ENCODE peak calls at places on chromosomes 13 and 19, in five cellular contexts. One of them, this sample, is unnamed.

GRCh38 chr13:65921933-65922332 is 1308.2 kb downstream of the PCDH9 start:
- DNase-seq in body of pancreas: no peak
- DNase-seq in uterus: no peak
- DNase-seq in prostate gland: no peak
- DNase-seq in ovary: no peak
- DNase-seq in this sample: no peak

GRCh38 chr13:41332829-41333228 is 21.8 kb downstream of the NAA16 start:
- DNase-seq in body of pancreas: no peak
- DNase-seq in prostate gland: no peak
- DNase-seq in uterus: no peak
- DNase-seq in ovary: no peak
- DNase-seq in this sample: no peak

GRCh38 chr13:20127263-20127562 is 33.6 kb downstream of the GJA3 start:
- DNase-seq in body of pancreas: no peak
- DNase-seq in uterus: no peak
- DNase-seq in ovary: no peak
- DNase-seq in prostate gland: no peak
- DNase-seq in this sample: no peak

GRCh38 chr13:74306496-74306895 is 172.3 kb upstream of the KLF12 start:
- DNase-seq in prostate gland: no peak
- DNase-seq in uterus: no peak
- DNase-seq in body of pancreas: no peak
- DNase-seq in ovary: no peak
- DNase-seq in this sample: no peak

GRCh38 chr19:58182577-58182988 is 278 bp upstream of the ZNF274 start:
- DNase-seq in body of pancreas: no peak
- DNase-seq in ovary: no peak
- DNase-seq in uterus: no peak
- DNase-seq in prostate gland: no peak
- DNase-seq in this sample: peak; percentile 96

GRCh38 chr19:33677745-33678426 is 56.1 kb downstream of the CHST8 start:
- DNase-seq in prostate gland: no peak
- DNase-seq in body of pancreas: no peak
- DNase-seq in ovary: no peak
- DNase-seq in uterus: no peak
- DNase-seq in this sample: no peak

GRCh38 chr13:29452773-29453574 is 142.5 kb downstream of the SLC7A1 start:
- DNase-seq in prostate gland: no peak
- DNase-seq in ovary: no peak
- DNase-seq in body of pancreas: no peak
- DNase-seq in uterus: no peak
- DNase-seq in this sample: no peak

GRCh38 chr13:32650705-32651311 is 64.6 kb downstream of the PDS5B start:
- DNase-seq in uterus: peak; percentile 45
- DNase-seq in body of pancreas: peak; percentile 71
- DNase-seq in prostate gland: peak; percentile 23
- DNase-seq in ovary: no peak
- DNase-seq in this sample: no peak

GRCh38 chr19:50242586-50242985 is 39.2 kb downstream of the MYH14 start:
- DNase-seq in body of pancreas: no peak
- DNase-seq in uterus: no peak
- DNase-seq in ovary: no peak
- DNase-seq in prostate gland: no peak
- DNase-seq in this sample: no peak

GRCh38 chr19:10420444-10421239 is at the start of gene PDE4A:
- DNase-seq in uterus: no peak
- DNase-seq in ovary: no peak
- DNase-seq in prostate gland: no peak
- DNase-seq in body of pancreas: no peak
- DNase-seq in this sample: no peak

GRCh38 chr19:17706750-17707181 is 12.5 kb upstream of the MAP1S start:
- DNase-seq in prostate gland: no peak
- DNase-seq in uterus: no peak
- DNase-seq in body of pancreas: no peak
- DNase-seq in ovary: no peak
- DNase-seq in this sample: no peak

GRCh38 chr19:13099073-13099999 is 3.3 kb downstream of the LYL1 start:
- DNase-seq in body of pancreas: peak; percentile 49
- DNase-seq in prostate gland: no peak
- DNase-seq in ovary: peak; percentile 55
- DNase-seq in uterus: peak; percentile 77
- DNase-seq in this sample: no peak

GRCh38 chr13:39822437-39822836 is 167.0 kb downstream of the COG6 start:
- DNase-seq in body of pancreas: no peak
- DNase-seq in ovary: no peak
- DNase-seq in prostate gland: no peak
- DNase-seq in uterus: no peak
- DNase-seq in this sample: no peak

GRCh38 chr13:57933606-57934005 is 302.1 kb downstream of the PCDH17 start:
- DNase-seq in body of pancreas: no peak
- DNase-seq in prostate gland: no peak
- DNase-seq in ovary: no peak
- DNase-seq in uterus: no peak
- DNase-seq in this sample: no peak

GRCh38 chr13:36193151-36193855 is 21.1 kb downstream of the SOHLH2 start:
- DNase-seq in prostate gland: no peak
- DNase-seq in ovary: no peak
- DNase-seq in uterus: no peak
- DNase-seq in body of pancreas: no peak
- DNase-seq in this sample: no peak

GRCh38 chr13:76597868-76598267 is 288.3 kb downstream of the KCTD12 start:
- DNase-seq in ovary: no peak
- DNase-seq in uterus: no peak
- DNase-seq in prostate gland: no peak
- DNase-seq in body of pancreas: no peak
- DNase-seq in this sample: no peak

GRCh38 chr19:17671906-17672305 is 16.2 kb downstream of the UNC13A start:
- DNase-seq in body of pancreas: no peak
- DNase-seq in uterus: no peak
- DNase-seq in ovary: no peak
- DNase-seq in prostate gland: no peak
- DNase-seq in this sample: no peak

GRCh38 chr19:28961772-28962500 is 251.0 kb downstream of the UQCRFS1 start:
- DNase-seq in body of pancreas: no peak
- DNase-seq in prostate gland: no peak
- DNase-seq in uterus: no peak
- DNase-seq in ovary: no peak
- DNase-seq in this sample: no peak

GRCh38 chr19:35601971-35602370 is 10.6 kb upstream of the HAUS5 start:
- DNase-seq in uterus: no peak
- DNase-seq in prostate gland: no peak
- DNase-seq in ovary: no peak
- DNase-seq in body of pancreas: no peak
- DNase-seq in this sample: no peak

GRCh38 chr19:34963531-34964406 is at the start of gene ZNF792:
- DNase-seq in uterus: peak; percentile 54
- DNase-seq in body of pancreas: peak; percentile 73
- DNase-seq in prostate gland: peak; percentile 32
- DNase-seq in ovary: peak; percentile 71
- DNase-seq in this sample: peak; percentile 92

DNA sequence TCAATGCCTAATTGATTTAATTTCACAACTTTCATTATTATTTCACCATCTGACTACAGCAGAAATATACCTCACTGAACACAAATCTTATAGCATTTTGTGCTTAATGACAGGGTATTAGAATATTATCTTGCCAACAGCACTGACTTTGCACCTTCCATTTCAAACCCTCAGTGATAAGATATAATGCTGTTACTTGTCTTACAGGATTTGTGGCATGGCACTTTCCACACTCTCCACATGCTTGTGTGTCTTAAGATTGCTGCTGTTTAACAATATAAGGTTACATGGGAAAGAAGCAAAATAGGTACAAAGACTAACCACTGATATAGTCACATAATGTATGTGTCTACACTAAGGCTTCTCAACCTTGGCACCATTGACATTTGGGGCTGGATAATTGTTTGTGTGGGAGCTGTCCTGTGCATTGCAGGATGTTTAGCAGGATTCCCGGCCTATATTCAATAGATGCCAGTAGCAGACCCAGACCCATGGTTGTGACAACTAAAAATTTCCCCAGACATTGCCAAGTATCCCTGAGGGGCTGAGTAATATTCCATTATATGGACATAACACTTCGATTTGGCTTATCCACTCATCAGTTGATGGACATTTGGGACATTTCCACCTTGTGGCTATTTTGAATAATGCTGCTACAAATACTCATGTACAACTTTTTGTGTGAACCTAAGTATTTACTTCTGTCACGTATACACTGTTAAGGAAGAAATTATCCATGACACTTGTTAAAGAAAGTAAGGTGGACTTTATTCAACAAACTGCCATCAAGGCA is 5.7 kb upstream of the DIAPH3 start:
- DNase-seq in uterus: no peak
- DNase-seq in body of pancreas: no peak
- DNase-seq in prostate gland: no peak
- DNase-seq in ovary: no peak
- DNase-seq in this sample: no peak
- TF ChIP-seq CTCF in uterus: no peak
- TF ChIP-seq CTCF in body of pancreas: no peak
- TF ChIP-seq CTCF in prostate gland: no peak
- TF ChIP-seq CTCF in ovary: no peak
- TF ChIP-seq CTCF in this sample: no peak

GRCh38 chr19:41548954-41549688 is 26.8 kb upstream of the CEACAM21 start:
- DNase-seq in body of pancreas: no peak
- DNase-seq in uterus: no peak
- DNase-seq in ovary: no peak
- DNase-seq in prostate gland: no peak
- DNase-seq in this sample: no peak
- TF ChIP-seq POLR2A in body of pancreas: peak; percentile 52
- TF ChIP-seq POLR2A in uterus: no peak
- TF ChIP-seq POLR2A in ovary: no peak
- TF ChIP-seq POLR2A in prostate gland: no peak
- TF ChIP-seq POLR2A in this sample: no peak

GRCh38 chr19:42096255-42096837 is 20.4 kb downstream of the ZNF574 start:
- DNase-seq in uterus: no peak
- DNase-seq in body of pancreas: no peak
- DNase-seq in ovary: no peak
- DNase-seq in prostate gland: no peak
- DNase-seq in this sample: no peak
- TF ChIP-seq CTCF in uterus: no peak
- TF ChIP-seq CTCF in body of pancreas: no peak
- TF ChIP-seq CTCF in ovary: no peak
- TF ChIP-seq CTCF in prostate gland: no peak
- TF ChIP-seq CTCF in this sample: no peak

GRCh38 chr13:97387487-97388353 is 46.2 kb upstream of the RAP2A start:
- DNase-seq in body of pancreas: no peak
- DNase-seq in prostate gland: no peak
- DNase-seq in uterus: no peak
- DNase-seq in ovary: no peak
- DNase-seq in this sample: no peak

GRCh38 chr13:97385854-97386253 is 48.1 kb upstream of the RAP2A start:
- DNase-seq in ovary: no peak
- DNase-seq in prostate gland: no peak
- DNase-seq in body of pancreas: no peak
- DNase-seq in uterus: no peak
- DNase-seq in this sample: no peak

GRCh38 chr13:97391201-97391600 is 42.8 kb upstream of the RAP2A start:
- DNase-seq in prostate gland: no peak
- DNase-seq in uterus: no peak
- DNase-seq in ovary: no peak
- DNase-seq in body of pancreas: no peak
- DNase-seq in this sample: no peak

GRCh38 chr13:97386832-97387486 is 47.0 kb upstream of the RAP2A start:
- DNase-seq in prostate gland: no peak
- DNase-seq in body of pancreas: peak; percentile 24
- DNase-seq in uterus: no peak
- DNase-seq in ovary: no peak
- DNase-seq in this sample: no peak

DNA sequence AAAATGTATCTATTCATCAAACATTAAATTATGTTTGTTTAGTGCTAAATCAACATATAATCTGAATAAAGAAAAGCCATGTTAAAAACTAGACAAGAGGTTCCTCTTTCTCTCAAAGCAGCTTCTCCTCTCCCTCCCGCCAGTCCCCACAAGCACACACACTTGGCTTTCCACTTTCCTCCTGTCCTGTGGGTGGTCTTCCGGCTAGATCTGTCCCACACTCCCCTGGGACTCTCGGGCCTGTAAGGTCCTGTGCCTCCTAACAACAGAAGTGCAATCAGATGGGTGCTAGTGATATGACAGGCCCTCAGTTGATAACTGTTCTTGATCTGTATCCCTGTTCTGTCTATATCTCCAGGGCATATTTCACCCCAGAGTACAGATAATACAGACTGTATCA is 45.6 kb upstream of the RAP2A start:
- DNase-seq in uterus: no peak
- DNase-seq in prostate gland: no peak
- DNase-seq in body of pancreas: no peak
- DNase-seq in ovary: no peak
- DNase-seq in this sample: no peak
- TF ChIP-seq POLR2A in uterus: no peak
- TF ChIP-seq POLR2A in prostate gland: no peak
- TF ChIP-seq POLR2A in body of pancreas: no peak
- TF ChIP-seq POLR2A in ovary: no peak
- TF ChIP-seq POLR2A in this sample: no peak

GRCh38 chr19:53076984-53077383 is 26.2 kb downstream of the ZNF160 start:
- DNase-seq in uterus: peak; percentile 26
- DNase-seq in prostate gland: peak; percentile 19
- DNase-seq in ovary: no peak
- DNase-seq in body of pancreas: peak; percentile 61
- DNase-seq in this sample: no peak
- TF ChIP-seq CTCF in uterus: peak; percentile 43
- TF ChIP-seq CTCF in prostate gland: no peak
- TF ChIP-seq CTCF in ovary: no peak
- TF ChIP-seq CTCF in body of pancreas: peak; percentile 8
- TF ChIP-seq CTCF in this sample: peak; percentile 66

DNA sequence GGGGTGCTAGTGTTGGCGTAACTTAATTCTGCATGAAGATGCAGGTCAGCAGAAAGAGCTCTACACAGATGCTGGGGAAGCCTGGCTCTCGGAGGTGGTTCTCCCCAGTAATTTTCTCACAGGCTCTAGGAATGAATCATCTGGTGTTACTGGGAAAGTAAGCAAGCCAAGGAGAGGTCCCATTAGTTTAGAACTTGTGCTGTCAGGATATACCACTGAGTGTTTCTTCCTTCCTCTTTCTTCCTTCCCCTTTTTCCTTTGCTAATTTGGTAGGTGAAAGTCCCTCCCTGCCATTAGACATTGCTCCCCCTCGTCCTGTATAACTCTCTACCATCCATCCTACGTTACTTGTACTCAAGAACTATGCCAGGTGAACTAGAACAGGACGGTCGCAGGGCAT is 68.3 kb downstream of the ATP8A2 start:
- DNase-seq in uterus: no peak
- DNase-seq in ovary: no peak
- DNase-seq in prostate gland: no peak
- DNase-seq in body of pancreas: no peak
- DNase-seq in this sample: no peak
- TF ChIP-seq POLR2A in uterus: no peak
- TF ChIP-seq POLR2A in ovary: no peak
- TF ChIP-seq POLR2A in prostate gland: no peak
- TF ChIP-seq POLR2A in body of pancreas: no peak
- TF ChIP-seq POLR2A in this sample: no peak

GRCh38 chr13:25268561-25268960 is 18.7 kb downstream of the MTMR6 start:
- DNase-seq in uterus: no peak
- DNase-seq in prostate gland: no peak
- DNase-seq in body of pancreas: no peak
- DNase-seq in ovary: no peak
- DNase-seq in this sample: no peak

GRCh38 chr13:25262261-25262660 is 25.0 kb downstream of the MTMR6 start:
- DNase-seq in prostate gland: no peak
- DNase-seq in ovary: no peak
- DNase-seq in uterus: no peak
- DNase-seq in body of pancreas: no peak
- DNase-seq in this sample: no peak

GRCh38 chr13:25267715-25268114 is 19.6 kb downstream of the MTMR6 start:
- DNase-seq in prostate gland: no peak
- DNase-seq in uterus: no peak
- DNase-seq in body of pancreas: no peak
- DNase-seq in ovary: no peak
- DNase-seq in this sample: no peak
- TF ChIP-seq CTCF in prostate gland: no peak
- TF ChIP-seq CTCF in uterus: no peak
- TF ChIP-seq CTCF in body of pancreas: no peak
- TF ChIP-seq CTCF in ovary: no peak
- TF ChIP-seq CTCF in this sample: no peak